ENCODE peak calls at places on chromosomes 11 and 22, in eight cellular contexts. Q is transverse colon; V is neural progenitor cell; Z is aorta; K is iPS DF 6.9; J is lower lobe of right lung; H is naive thymus-derived CD4-positive, alpha-beta T cell; E is prostate gland. F is an unnamed sample.

GRCh38 chr11:130213979-130214281 is 54.3 kb downstream of the ST14 start:
- DNase-seq in Q (no peak), V (no peak), Z (no peak), K (no peak), J (no peak), H (no peak), E (no peak), F (no peak)

GRCh38 chr22:26322179-26322905 is 106.7 kb upstream of the ASPHD2 start:
- DNase-seq in Q (no peak), V (no peak), Z (no peak), K (no peak), J (no peak), H (no peak), E (no peak), F (no peak)

GRCh38 chr11:64762916-64763803 is 3.4 kb upstream of the PYGM start:
- DNase-seq in Q (no peak), V (peak; percentile 47), Z (no peak), K (no peak), J (no peak), H (peak; percentile 28), E (no peak), F (peak; percentile 66)

GRCh38 chr11:119722281-119722794 is 6.7 kb downstream of the NECTIN1 start:
- DNase-seq in Q (peak; percentile 55), V (no peak), Z (no peak), K (no peak), J (no peak), H (no peak), E (no peak), F (no peak)

GRCh38 chr11:126403039-126403438 is 47.6 kb downstream of the ST3GAL4 start:
- DNase-seq in Q (peak; percentile 82), V (peak; percentile 59), Z (no peak), K (no peak), J (no peak), H (no peak), E (peak; percentile 38), F (no peak)

GRCh38 chr22:33565580-33565995 is 354.7 kb downstream of the LARGE1 start:
- DNase-seq in Q (no peak), V (no peak), Z (no peak), K (no peak), J (no peak), H (no peak), E (no peak), F (peak; percentile 36)

GRCh38 chr11:116709970-116710369 is 62.8 kb downstream of the BUD13 start:
- DNase-seq in Q (no peak), V (no peak), Z (no peak), K (no peak), J (no peak), H (no peak), E (no peak), F (no peak)

GRCh38 chr22:28244760-28245159 is 325.7 kb upstream of the PITPNB start:
- DNase-seq in Q (no peak), V (no peak), Z (no peak), K (no peak), J (no peak), H (no peak), E (no peak), F (no peak)

GRCh38 chr11:75182652-75183051 is 31.7 kb downstream of the SLCO2B1 start:
- DNase-seq in Q (no peak), V (no peak), Z (peak; percentile 40), K (no peak), J (no peak), H (no peak), E (no peak), F (no peak)

GRCh38 chr22:17910561-17911311 is 113.6 kb downstream of the MICAL3 start:
- DNase-seq in Q (peak; percentile 40), V (peak; percentile 71), Z (peak; percentile 87), K (no peak), J (no peak), H (no peak), E (peak; percentile 39), F (no peak)

GRCh38 chr22:36871669-36872081 is 10.9 kb downstream of the NCF4 start:
- DNase-seq in Q (no peak), V (peak; percentile 10), Z (no peak), K (no peak), J (no peak), H (no peak), E (no peak), F (no peak)

GRCh38 chr11:70699294-70700221 is 301.2 kb downstream of the CTTN start:
- DNase-seq in Q (no peak), V (peak; percentile 78), Z (peak; percentile 4), K (peak; percentile 41), J (no peak), H (no peak), E (no peak), F (no peak)

GRCh38 chr11:67298786-67299185 is 4.5 kb upstream of the SSH3 start:
- DNase-seq in Q (no peak), V (no peak), Z (no peak), K (no peak), J (peak; percentile 10), H (no peak), E (no peak), F (no peak)
- H3K27ac ChIP-seq in Q (no peak overlapping the region), V (no peak overlapping the region), Z (no peak overlapping the region), K (no peak overlapping the region), J (no peak overlapping the region), H (no peak overlapping the region), E (no peak overlapping the region), F (no peak overlapping the region)

GRCh38 chr11:134475951-134476350 is 63.9 kb upstream of the B3GAT1 start:
- DNase-seq in Q (no peak), V (no peak), Z (no peak), K (no peak), J (no peak), H (no peak), E (no peak), F (no peak)

GRCh38 chr11:134474070-134474860 is 62.2 kb upstream of the B3GAT1 start:
- DNase-seq in Q (no peak), V (no peak), Z (no peak), K (no peak), J (no peak), H (no peak), E (no peak), F (no peak)

GRCh38 chr11:134477486-134477885 is 65.4 kb upstream of the B3GAT1 start:
- DNase-seq in Q (no peak), V (no peak), Z (no peak), K (no peak), J (no peak), H (no peak), E (no peak), F (no peak)

GRCh38 chr11:134476435-134477021 is 64.5 kb upstream of the B3GAT1 start:
- DNase-seq in Q (no peak), V (peak; percentile 87), Z (no peak), K (peak; percentile 55), J (no peak), H (no peak), E (no peak), F (no peak)

DNA sequence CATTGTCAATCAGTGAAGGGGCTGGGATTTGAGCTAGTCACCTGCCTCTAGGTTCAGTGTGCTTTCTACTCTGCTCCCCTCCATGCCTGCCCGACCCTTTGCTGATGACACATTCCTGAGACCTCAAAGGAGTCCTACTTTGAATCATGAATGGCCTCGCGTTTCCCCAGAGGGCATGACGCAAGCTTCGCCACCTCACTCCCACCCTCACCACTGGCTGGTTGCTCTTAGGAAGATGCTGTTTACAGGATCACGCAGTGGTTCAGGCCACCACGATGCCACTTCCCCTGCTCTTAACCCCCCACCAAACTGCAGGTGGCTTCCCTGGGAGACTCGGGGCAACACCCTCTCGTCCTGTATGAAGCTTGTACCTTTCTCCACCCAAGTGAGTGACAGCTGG is 62.9 kb upstream of the B3GAT1 start:
- DNase-seq in Q (no peak), V (no peak), Z (no peak), K (no peak), J (no peak), H (no peak), E (no peak), F (no peak)
- H3K27me3 ChIP-seq in Q (no peaks in the 10 kb centered on the region), V (peaks cover 6% of the 10 kb centered on the region), Z (no peaks in the 10 kb centered on the region), K (no peaks in the 10 kb centered on the region), J (peaks cover 43% of the 10 kb centered on the region), H (no peaks in the 10 kb centered on the region), E (peaks cover 3% of the 10 kb centered on the region), F (no peaks in the 10 kb centered on the region)

GRCh38 chr22:31626427-31627150 is 35.4 kb downstream of the PISD start:
- DNase-seq in Q (no peak), V (no peak), Z (no peak), K (no peak), J (no peak), H (peak; percentile 21), E (no peak), F (no peak)
- H3K4me1 ChIP-seq in Q (peaks cover 19% of the 10 kb centered on the region), V (peaks cover 37% of the 10 kb centered on the region), Z (no peaks in the 10 kb centered on the region), K (peaks cover 15% of the 10 kb centered on the region), J (peaks cover 56% of the 10 kb centered on the region), H (peaks cover 16% of the 10 kb centered on the region), E (peaks cover 19% of the 10 kb centered on the region), F (peaks cover 30% of the 10 kb centered on the region)

GRCh38 chr11:47394322-47395224 is 13.8 kb upstream of the SLC39A13 start:
- DNase-seq in Q (peak; percentile 60), V (peak; percentile 2), Z (peak; percentile 86), K (no peak), J (peak; percentile 87), H (peak; percentile 61), E (no peak), F (peak; percentile 23)
- H3K27ac ChIP-seq in Q (peak overlapping the region; percentile 78), V (no peak overlapping the region), Z (no peak overlapping the region), K (no peak overlapping the region), J (peak overlapping the region; percentile 93), H (peak overlapping the region; percentile 81), E (peak overlapping the region; percentile 15), F (peak overlapping the region; percentile 84)

GRCh38 chr11:11231763-11232162 is 121.3 kb downstream of the CSNK2A3 start:
- DNase-seq in Q (no peak), V (no peak), Z (no peak), K (no peak), J (no peak), H (no peak), E (no peak), F (no peak)

GRCh38 chr11:11227686-11228085 is 125.4 kb downstream of the CSNK2A3 start:
- DNase-seq in Q (no peak), V (no peak), Z (no peak), K (no peak), J (no peak), H (no peak), E (no peak), F (no peak)

GRCh38 chr11:11229691-11230090 is 123.4 kb downstream of the CSNK2A3 start:
- DNase-seq in Q (no peak), V (no peak), Z (no peak), K (no peak), J (no peak), H (no peak), E (no peak), F (no peak)

GRCh38 chr11:11230802-11231562 is 122.1 kb downstream of the CSNK2A3 start:
- DNase-seq in Q (no peak), V (peak; percentile 65), Z (no peak), K (peak; percentile 22), J (no peak), H (no peak), E (no peak), F (no peak)
- H3K27me3 ChIP-seq in Q (no peaks in the 10 kb centered on the region), V (no peaks in the 10 kb centered on the region), Z (no peaks in the 10 kb centered on the region), K (no peaks in the 10 kb centered on the region), J (no peaks in the 10 kb centered on the region), H (no peaks in the 10 kb centered on the region), E (no peaks in the 10 kb centered on the region), F (peaks cover 2% of the 10 kb centered on the region)

F was measured in CD4-positive, CD25-positive, alpha-beta regulatory T cell.